ENCODE peak calls at places on chromosomes 13 and 19, in six cellular contexts. L is CD8-positive, alpha-beta T cell; C is SK-N-SH; S is psoas muscle; V is lower leg skin; K is dorsolateral prefrontal cortex. I is an unnamed sample.

GRCh38 chr13:110642291-110642981 is 27.1 kb downstream of the NAXD start:
- DNase-seq in S (no peak), K (no peak), V (no peak), C (no peak), L (no peak), I (no peak)

GRCh38 chr13:37618554-37618953 is 20.0 kb upstream of the POSTN start:
- DNase-seq in L (no peak), V (no peak), K (no peak), C (no peak), S (no peak), I (no peak)

GRCh38 chr13:43245374-43245964 is 222.1 kb downstream of the DNAJC15 start:
- DNase-seq in L (no peak), C (no peak), S (no peak), K (no peak), V (no peak), I (no peak)

GRCh38 chr19:55694656-55695491 is 19.8 kb downstream of the EPN1 start:
- DNase-seq in V (no peak), S (no peak), L (no peak), C (no peak), K (peak; percentile 33), I (no peak)

GRCh38 chr13:110450016-110450900 is 111.3 kb downstream of the RAB20 start:
- DNase-seq in C (no peak), V (no peak), L (no peak), S (peak; percentile 36), K (no peak), I (no peak)

GRCh38 chr13:40306817-40307216 is 359.6 kb downstream of the FOXO1 start:
- DNase-seq in S (no peak), K (no peak), V (no peak), L (no peak), C (no peak), I (no peak)

GRCh38 chr19:11073568-11073967 is 15.7 kb upstream of the LDLR start:
- DNase-seq in K (no peak), C (no peak), V (no peak), L (no peak), S (no peak), I (no peak)

GRCh38 chr13:44155422-44156293 is 218.0 kb upstream of the SERP2 start:
- DNase-seq in C (no peak), K (peak; percentile 59), L (no peak), V (peak; percentile 54), S (peak; percentile 70), I (no peak)

GRCh38 chr19:49136771-49137171 is 17.4 kb downstream of the PPFIA3 start:
- DNase-seq in C (no peak), V (no peak), S (no peak), L (no peak), K (no peak), I (no peak)

GRCh38 chr13:72726721-72727416 is 560 bp downstream of the MZT1 start:
- DNase-seq in V (peak; percentile 31), C (peak; percentile 77), S (peak; percentile 69), K (no peak), L (peak; percentile 52), I (peak; percentile 67)

GRCh38 chr13:69296130-69296529 is 811.5 kb upstream of the ATXN8OS start:
- DNase-seq in C (no peak), K (no peak), L (no peak), S (no peak), V (no peak), I (no peak)

GRCh38 chr19:55467236-55468053 is 2.9 kb upstream of the C19orf85 start:
- DNase-seq in V (no peak), C (peak; percentile 90), L (peak; percentile 46), K (no peak), S (peak; percentile 83), I (peak; percentile 69)

GRCh38 chr13:25380082-25380481 is 8.3 kb downstream of the ATP8A2 start:
- DNase-seq in L (no peak), K (no peak), C (no peak), S (no peak), V (no peak), I (no peak)

GRCh38 chr19:50537306-50537685 is 23.6 kb upstream of the ASPDH start:
- DNase-seq in V (no peak), L (no peak), S (no peak), K (no peak), C (no peak), I (no peak)

GRCh38 chr13:53098455-53098854 is 69.8 kb downstream of the OLFM4 start:
- DNase-seq in V (no peak), L (no peak), S (no peak), K (no peak), C (no peak), I (no peak)

GRCh38 chr19:31334101-31334848 is 15.0 kb downstream of the TSHZ3 start:
- DNase-seq in K (no peak), S (no peak), C (no peak), L (no peak), V (no peak), I (no peak)

GRCh38 chr19:632228-633067 is 889 bp downstream of the POLRMT start:
- DNase-seq in K (no peak), S (no peak), L (no peak), C (peak; percentile 68), V (no peak), I (peak; percentile 17)

GRCh38 chr19:13689050-13689449 is 75.3 kb upstream of the MRI1 start:
- DNase-seq in C (peak; percentile 34), L (no peak), S (no peak), K (no peak), V (no peak), I (no peak)

GRCh38 chr19:1985588-1986356 is 29.7 kb downstream of the BTBD2 start:
- DNase-seq in V (no peak), S (no peak), L (peak; percentile 18), C (no peak), K (no peak), I (no peak)

GRCh38 chr19:55077106-55077505 is 1.4 kb downstream of the EPS8L1 start:
- DNase-seq in K (no peak), L (no peak), S (no peak), V (no peak), C (no peak), I (no peak)

GRCh38 chr19:30664358-30665058 is 292.3 kb downstream of the ZNF536 start:
- DNase-seq in C (peak; percentile 51), V (no peak), L (no peak), K (no peak), S (no peak), I (no peak)

DNA sequence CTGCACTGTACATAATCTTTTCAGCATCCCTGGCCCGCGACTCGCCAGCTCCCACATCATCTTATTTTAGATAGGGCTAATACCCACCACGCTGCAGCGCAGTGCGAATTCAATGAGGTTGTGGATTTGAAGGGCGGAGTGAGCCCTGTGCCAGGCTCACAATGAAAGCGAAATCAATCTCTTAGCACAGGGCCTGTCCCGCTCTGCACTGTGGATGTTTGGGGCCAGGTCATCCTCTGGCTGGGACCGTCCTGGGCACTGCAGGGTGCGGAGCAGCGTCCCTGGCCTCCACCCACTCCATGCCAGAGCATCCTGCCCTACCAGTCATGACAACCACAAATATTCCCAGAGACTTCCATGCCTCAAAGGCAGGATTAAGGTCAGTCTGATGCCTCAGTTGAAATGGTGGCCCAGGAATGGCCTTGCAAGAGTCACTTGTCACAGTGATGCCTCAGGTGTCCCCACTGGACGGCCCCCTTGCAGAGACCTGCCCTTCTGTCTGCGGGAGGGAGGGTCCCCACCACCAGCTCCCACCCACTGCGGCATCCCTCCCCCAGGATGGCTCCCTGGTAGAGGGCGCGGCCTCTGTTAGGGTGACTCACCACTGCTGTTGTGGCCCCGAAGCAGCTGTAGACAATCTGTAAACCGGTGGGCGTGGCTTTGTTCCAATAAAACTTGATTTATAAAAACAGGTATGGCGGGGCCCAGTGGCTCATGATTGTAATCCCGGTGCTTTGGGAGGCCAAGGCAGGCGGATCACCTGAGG is 5.6 kb downstream of the UHRF1 start:
- DNase-seq in V (peak; percentile 79), S (no peak), C (no peak), L (peak; percentile 91), K (no peak), I (peak; percentile 62)
- H3K4me3 ChIP-seq in V (no peak overlapping the region), S (peak overlapping the region; percentile 7), C (no peak overlapping the region), L (peak overlapping the region; percentile 100), K (no peak overlapping the region), I (peak overlapping the region; percentile 97)

GRCh38 chr13:48749699-48750473 is 96.2 kb downstream of the CYSLTR2 start:
- DNase-seq in L (peak; percentile 60), C (peak; percentile 35), V (peak; percentile 88), K (peak; percentile 63), S (peak; percentile 90), I (peak; percentile 28)
- H3K4me3 ChIP-seq in L (no peak overlapping the region), C (no peak overlapping the region), V (no peak overlapping the region), K (no peak overlapping the region), S (no peak overlapping the region), I (no peak overlapping the region)

GRCh38 chr13:24083722-24084421 is 76.6 kb upstream of the SPATA13 start:
- DNase-seq in V (no peak), L (no peak), S (no peak), C (peak; percentile 24), K (no peak), I (no peak)
- H3K4me3 ChIP-seq in V (no peak overlapping the region), L (no peak overlapping the region), S (no peak overlapping the region), C (no peak overlapping the region), K (peak overlapping the region; percentile 37), I (no peak overlapping the region)

DNA sequence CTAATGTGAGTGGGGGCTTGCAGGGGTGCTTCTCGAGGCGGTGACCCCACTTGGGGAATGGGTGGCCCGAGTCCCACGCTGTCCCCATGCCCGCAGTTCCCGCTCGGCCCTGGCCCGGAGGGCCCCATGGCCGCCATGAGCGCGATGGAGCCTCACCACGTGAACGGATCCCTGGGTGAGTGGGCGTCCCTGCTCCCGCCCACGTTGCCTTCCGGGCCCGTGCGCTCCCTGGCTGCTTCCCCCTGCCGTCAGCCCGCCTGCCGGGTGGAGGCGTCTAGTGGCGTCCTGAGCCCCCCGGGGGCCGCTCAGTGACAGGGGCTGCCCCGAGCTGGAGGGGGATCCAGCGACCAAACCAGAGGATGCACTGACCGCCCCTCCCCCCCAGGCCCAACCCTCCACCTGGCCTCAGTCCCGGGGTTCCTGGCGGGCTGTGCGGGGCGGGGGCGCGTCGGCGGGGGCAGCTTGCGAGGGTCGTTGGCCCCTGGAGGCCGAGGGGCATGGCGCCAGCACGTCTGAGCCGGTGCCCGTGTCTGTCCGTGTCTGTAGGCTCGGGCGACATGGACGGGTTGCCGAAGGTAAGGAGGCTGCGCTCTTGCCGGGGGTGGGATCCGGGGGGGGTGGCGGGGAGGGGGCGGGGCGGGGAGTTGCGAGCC is 4.8 kb downstream of the ISYNA1 start:
- DNase-seq in K (no peak), V (no peak), C (peak; percentile 75), L (peak; percentile 57), S (peak; percentile 65), I (no peak)
- H3K4me3 ChIP-seq in K (peak overlapping the region; percentile 54), V (no peak overlapping the region), C (no peak overlapping the region), L (peak overlapping the region; percentile 71), S (peak overlapping the region; percentile 52), I (peak overlapping the region; percentile 47)

I was measured in CD8-positive, alpha-beta memory T cell.